ENCODE peak calls at places on chromosomes 6 and 20, in nine cellular contexts. L is lower lobe of right lung, J is NCI-H2081, E is type B pancreatic cell, U is ELR, C is H1, W is left ventricle myocardium inferior, Y is kidney glomerular epithelial cell, V is endothelial cell. S is an unnamed sample.

GRCh38 chr20:51797357-51798025 is 4.8 kb downstream of the SALL4 start:
- DNase-seq in L (no peak), J (no peak), E (no peak), U (no peak), C (no peak), W (no peak), Y (no peak), V (no peak), S (no peak)

GRCh38 chr6:37171141-37171969 is 1.4 kb downstream of the PIM1 start:
- DNase-seq in L (peak; percentile 66), J (no peak), E (no peak), U (peak; percentile 71), C (no peak), W (peak; percentile 55), Y (peak; percentile 49), V (peak; percentile 28), S (peak; percentile 49)

GRCh38 chr20:15609956-15610355 is 963.3 kb downstream of the KIF16B start:
- DNase-seq in L (no peak), J (no peak), E (no peak), U (no peak), C (no peak), W (no peak), Y (no peak), V (no peak), S (no peak)

GRCh38 chr6:14873132-14873531 is 372.7 kb upstream of the JARID2 start:
- DNase-seq in L (no peak), J (no peak), E (no peak), U (no peak), C (no peak), W (no peak), Y (no peak), V (no peak), S (peak; percentile 26)

GRCh38 chr20:60254901-60255411 is 296.7 kb downstream of the CDH26 start:
- DNase-seq in L (no peak), J (peak; percentile 9), E (no peak), U (peak; percentile 96), C (no peak), W (no peak), Y (no peak), V (no peak), S (no peak)

GRCh38 chr6:42899871-42900270 is 16.0 kb upstream of the PTCRA start:
- DNase-seq in L (no peak), J (peak; percentile 45), E (no peak), U (no peak), C (no peak), W (peak; percentile 33), Y (no peak), V (no peak), S (no peak)

GRCh38 chr6:44084231-44085014 is 42.8 kb downstream of the MRPL14 start:
- DNase-seq in L (no peak), J (no peak), E (no peak), U (no peak), C (no peak), W (no peak), Y (no peak), V (no peak), S (no peak)

GRCh38 chr20:54212226-54212625 is 4.3 kb downstream of the PFDN4 start:
- DNase-seq in L (no peak), J (no peak), E (no peak), U (peak; percentile 34), C (no peak), W (no peak), Y (no peak), V (no peak), S (no peak)

GRCh38 chr6:168734523-168734922 is 293.5 kb downstream of the SMOC2 start:
- DNase-seq in L (no peak), J (no peak), E (no peak), U (no peak), C (no peak), W (no peak), Y (no peak), V (no peak), S (no peak)

GRCh38 chr6:50832912-50833311 is 14.2 kb downstream of the TFAP2B start:
- DNase-seq in L (no peak), J (no peak), E (no peak), U (no peak), C (no peak), W (no peak), Y (no peak), V (no peak), S (no peak)

GRCh38 chr6:30781697-30782424 is 37.5 kb upstream of the IER3 start:
- DNase-seq in L (peak; percentile 95), J (peak; percentile 86), E (no peak), U (peak; percentile 100), C (no peak), W (peak; percentile 96), Y (peak; percentile 94), V (no peak), S (peak; percentile 56)

GRCh38 chr6:20472748-20473147 is 61.5 kb upstream of the CDKAL1 start:
- DNase-seq in L (no peak), J (no peak), E (no peak), U (no peak), C (no peak), W (no peak), Y (no peak), V (no peak), S (no peak)

S was measured in activated naive CD4-positive, alpha-beta T cell treated with anti-CD3 and anti-CD28 coated beads for 36 hours.